ENCODE peak calls at places on chromosomes 12 and 14, in seven cellular contexts. F, V, H, Q, J, U and S are unnamed samples.

GRCh38 chr12:28622416-28622815 is 432.2 kb downstream of the CCDC91 start:
- DNase-seq in F (no peak), V (no peak), H (peak), Q (no peak), J (no peak), U (no peak), S (peak)

GRCh38 chr12:81668475-81668874 is 90.7 kb downstream of the PPFIA2 start:
- DNase-seq in F (no peak), V (no peak), H (peak), Q (no peak), J (no peak), U (no peak), S (peak)

GRCh38 chr14:62667515-62667914 is 377.7 kb downstream of the KCNH5 start:
- DNase-seq in F (no peak), V (no peak), H (no peak), Q (no peak), J (no peak), U (no peak), S (no peak)

GRCh38 chr14:92651106-92651792 is 97.2 kb downstream of the LGMN start:
- DNase-seq in F (no peak), V (peak), H (no peak), Q (no peak), J (no peak), U (peak), S (no peak)

GRCh38 chr12:34299802-34300193 is 277.5 kb downstream of the ALG10 start:
- DNase-seq in F (peak), V (no peak), H (no peak), Q (no peak), J (no peak), U (peak), S (no peak)

GRCh38 chr12:14950982-14951746 is 10.2 kb downstream of the ARHGDIB start:
- DNase-seq in F (no peak), V (no peak), H (no peak), Q (no peak), J (no peak), U (no peak), S (no peak)

GRCh38 chr12:23282701-23283100 is 657.7 kb downstream of the ETNK1 start:
- DNase-seq in F (no peak), V (no peak), H (no peak), Q (no peak), J (no peak), U (no peak), S (no peak)

GRCh38 chr14:67487937-67488893 is at the start of gene TMEM229B:
- DNase-seq in F (peak), V (peak), H (no peak), Q (no peak), J (no peak), U (peak), S (no peak)

GRCh38 chr12:112166051-112167015 is 41.0 kb downstream of the TRAFD1 start:
- DNase-seq in F (no peak), V (no peak), H (no peak), Q (no peak), J (no peak), U (no peak), S (no peak)

GRCh38 chr12:1496162-1496925 is 98.0 kb downstream of the FBXL14 start:
- DNase-seq in F (no peak), V (peak), H (peak), Q (no peak), J (no peak), U (peak), S (peak)

GRCh38 chr12:120225200-120225558 is 24.3 kb upstream of the RPLP0 start:
- DNase-seq in F (no peak), V (no peak), H (no peak), Q (no peak), J (no peak), U (no peak), S (no peak)
- H3K4me3 ChIP-seq in F (no peak), V (no peak), H (no peak), Q (no peak), J (peak), U (no peak), S (no peak)

DNA sequence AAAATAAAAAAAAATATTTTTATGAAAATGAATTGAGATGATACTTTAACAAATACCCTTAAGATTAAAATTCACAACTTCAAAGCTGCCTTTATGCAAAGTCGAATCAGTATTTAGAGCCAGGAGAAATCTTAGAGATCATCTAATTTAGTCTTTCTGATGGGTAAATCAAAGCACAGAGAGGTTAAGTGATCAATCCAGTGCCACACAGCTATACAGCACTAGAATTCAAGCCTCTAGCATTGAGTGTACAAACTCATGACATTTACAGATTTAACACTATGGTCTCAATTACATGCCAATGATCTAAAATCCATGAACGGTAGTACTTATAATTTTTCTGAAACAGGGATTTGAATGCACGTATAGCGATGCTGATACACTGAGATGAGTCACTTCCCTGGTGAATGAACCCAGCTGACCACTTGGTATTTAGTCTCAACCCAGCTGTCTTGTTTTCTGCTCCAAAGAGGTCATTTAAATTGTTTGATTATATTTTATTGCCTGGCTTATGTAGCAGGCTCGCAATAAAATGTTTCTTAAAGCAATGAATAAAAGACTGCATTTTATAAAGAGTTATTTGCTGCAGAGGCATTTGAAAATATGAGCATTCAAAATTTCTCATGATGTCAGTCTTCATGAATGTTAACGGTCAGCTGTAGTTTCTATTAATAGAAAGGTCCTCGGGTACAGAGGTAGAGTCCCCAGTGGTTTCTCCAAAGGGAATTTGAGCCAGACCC is 152.4 kb upstream of the PRICKLE1 start:
- DNase-seq in F (no peak), V (no peak), H (peak), Q (no peak), J (no peak), U (no peak), S (peak)
- H3K27ac ChIP-seq in F (peak), V (no peak), H (no peak), Q (no peak), J (peak), U (peak), S (no peak)

GRCh38 chr12:54980341-54980740 is 4.2 kb downstream of the TESPA1 start:
- DNase-seq in F (no peak), V (no peak), H (peak), Q (no peak), J (no peak), U (no peak), S (no peak)

GRCh38 chr12:54981796-54982195 is 2.8 kb downstream of the TESPA1 start:
- DNase-seq in F (no peak), V (no peak), H (no peak), Q (no peak), J (no peak), U (no peak), S (no peak)

GRCh38 chr12:54987611-54988231 is 3.2 kb upstream of the TESPA1 start:
- DNase-seq in F (no peak), V (no peak), H (no peak), Q (no peak), J (no peak), U (no peak), S (no peak)

GRCh38 chr12:54984602-54985376 is at the start of gene TESPA1:
- DNase-seq in F (peak), V (peak), H (no peak), Q (no peak), J (peak), U (peak), S (no peak)

GRCh38 chr12:54983536-54984102 is 943 bp downstream of the TESPA1 start:
- DNase-seq in F (no peak), V (no peak), H (no peak), Q (no peak), J (no peak), U (no peak), S (no peak)
- H3K4me3 ChIP-seq in F (no peak), V (no peak), H (no peak), Q (no peak), J (no peak), U (no peak), S (no peak)

DNA sequence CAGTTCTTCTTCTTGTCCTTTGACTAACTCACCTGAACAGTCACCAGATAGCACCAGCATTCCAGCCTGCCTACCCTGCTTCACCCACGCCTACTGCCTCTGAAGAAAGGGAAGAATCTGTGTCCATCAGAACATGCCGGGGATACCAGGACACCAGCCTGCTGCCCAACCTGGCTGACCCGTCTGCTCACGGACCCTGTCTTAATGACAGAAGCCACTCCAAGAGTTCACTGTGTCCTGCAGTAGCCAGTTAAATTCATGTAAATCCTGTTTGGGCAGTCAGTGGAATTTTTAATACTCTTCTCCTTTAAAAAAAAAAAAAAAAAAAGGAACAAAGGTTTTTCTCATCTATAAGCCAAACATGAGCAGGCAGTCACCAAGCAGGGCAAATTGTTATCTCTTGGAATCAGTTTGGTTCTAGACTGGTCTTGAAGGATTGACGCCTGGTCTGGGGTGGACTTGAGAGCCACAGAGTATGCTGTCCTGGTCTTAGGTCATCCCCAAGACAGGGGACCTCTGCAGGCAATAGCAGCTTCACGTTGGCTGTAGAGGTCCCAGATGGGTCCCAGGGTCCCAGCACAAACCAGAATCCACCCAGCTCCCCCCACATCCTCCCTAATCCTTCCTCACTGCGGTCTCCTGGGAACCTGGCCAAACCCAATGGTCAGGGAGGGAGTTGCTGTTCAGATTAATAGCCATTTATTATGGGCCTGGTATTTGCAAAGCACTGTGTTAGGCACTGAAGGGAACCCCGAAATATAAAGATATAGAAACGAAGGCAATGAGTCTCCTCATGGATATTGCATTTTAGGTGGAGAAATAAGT is 181.1 kb upstream of the HIF1A start:
- DNase-seq in F (no peak), V (no peak), H (no peak), Q (no peak), J (no peak), U (no peak), S (peak)
- H3K27ac ChIP-seq in F (no peak), V (no peak), H (no peak), Q (no peak), J (peak), U (no peak), S (no peak)

GRCh38 chr12:103755425-103755824 is 85.6 kb downstream of the NT5DC3 start:
- DNase-seq in F (no peak), V (no peak), H (no peak), Q (no peak), J (no peak), U (no peak), S (no peak)

GRCh38 chr12:103757248-103757647 is 83.8 kb downstream of the NT5DC3 start:
- DNase-seq in F (no peak), V (no peak), H (no peak), Q (no peak), J (no peak), U (no peak), S (no peak)

GRCh38 chr12:103762473-103762872 is 78.6 kb downstream of the NT5DC3 start:
- DNase-seq in F (no peak), V (no peak), H (no peak), Q (no peak), J (no peak), U (no peak), S (no peak)

GRCh38 chr12:103756443-103756842 is 84.6 kb downstream of the NT5DC3 start:
- DNase-seq in F (no peak), V (no peak), H (no peak), Q (no peak), J (no peak), U (no peak), S (no peak)

DNA sequence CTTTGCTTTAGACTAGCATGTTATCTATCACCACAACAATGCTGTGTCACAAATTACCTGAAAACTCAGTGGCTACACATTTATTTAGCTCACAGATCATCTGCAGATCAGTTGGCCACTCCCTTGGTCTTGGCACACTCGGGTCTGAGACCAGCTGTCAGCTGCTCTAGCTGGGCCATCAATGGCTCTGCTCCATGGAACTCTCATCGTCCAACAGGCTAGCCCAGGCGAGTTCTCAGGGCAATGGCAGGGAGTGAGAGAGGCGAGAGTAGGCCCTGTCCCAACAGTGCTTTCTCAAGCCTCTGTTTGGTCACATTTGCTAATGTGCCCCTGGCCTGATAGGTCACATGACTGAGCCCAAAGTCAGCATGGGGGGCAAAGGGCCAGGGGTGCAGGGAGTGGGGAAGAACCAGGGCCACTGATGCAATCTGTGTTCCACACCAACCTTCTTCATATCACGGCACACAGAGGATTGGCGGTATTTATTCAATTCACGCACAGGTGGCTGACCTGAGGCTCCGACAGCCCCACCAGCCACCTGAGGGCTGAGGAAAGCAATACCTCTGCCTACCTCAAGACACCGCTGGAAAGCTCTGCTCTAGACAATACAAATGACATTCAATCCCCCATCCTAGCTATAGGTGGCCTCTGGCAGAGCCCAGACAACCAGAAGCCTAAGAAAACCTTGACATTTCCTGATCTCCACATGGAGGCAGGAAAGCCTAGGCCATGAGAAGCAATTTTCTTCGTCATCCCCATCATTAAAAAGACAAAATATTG is 82.5 kb downstream of the NT5DC3 start:
- DNase-seq in F (no peak), V (no peak), H (no peak), Q (no peak), J (no peak), U (peak), S (no peak)
- H3K4me3 ChIP-seq in F (no peak), V (no peak), H (no peak), Q (no peak), J (no peak), U (no peak), S (no peak)

GRCh38 chr14:69153848-69154208 is 909 bp upstream of the DCAF5 start:
- DNase-seq in F (no peak), V (no peak), H (peak), Q (peak), J (peak), U (peak), S (peak)
- H3K27ac ChIP-seq in F (peak), V (no peak), H (peak), Q (peak), J (peak), U (peak), S (peak)